ENCODE peak calls at places on chromosomes 11 and 22, in five cellular contexts. V is K562, L is SK-N-SH, F is GM12878, A is HepG2. T is an unnamed sample.

GRCh38 chr11:86692746-86693145 is 20.3 kb upstream of the ME3 start:
- DNase-seq in V (no peak), L (no peak), F (no peak), A (no peak), T (no peak)

GRCh38 chr11:14541180-14541579 is 21.0 kb upstream of the PSMA1 start:
- DNase-seq in V (peak; percentile 42), L (no peak), F (no peak), A (peak; percentile 36), T (no peak)

GRCh38 chr11:14499178-14499559 is 442 bp downstream of the COPB1 start:
- DNase-seq in V (peak; percentile 53), L (no peak), F (no peak), A (peak; percentile 12), T (no peak)

GRCh38 chr22:27422442-27422841 is 379.1 kb downstream of the MN1 start:
- DNase-seq in V (no peak), L (no peak), F (no peak), A (no peak), T (no peak)

GRCh38 chr11:1262172-1263006 is 39.5 kb downstream of the MUC5B start:
- DNase-seq in V (peak; percentile 91), L (peak; percentile 94), F (peak; percentile 52), A (peak; percentile 82), T (peak; percentile 88)

GRCh38 chr22:35782504-35782903 is 64.8 kb downstream of the APOL5 start:
- DNase-seq in V (no peak), L (no peak), F (no peak), A (no peak), T (no peak)

GRCh38 chr22:41758231-41758630 is 42.2 kb upstream of the CCDC134 start:
- DNase-seq in V (peak; percentile 27), L (no peak), F (no peak), A (no peak), T (no peak)

GRCh38 chr11:8344346-8344745 is 80.7 kb upstream of the LMO1 start:
- DNase-seq in V (no peak), L (no peak), F (no peak), A (no peak), T (no peak)

GRCh38 chr22:24355574-24355973 is 71.8 kb upstream of the ADORA2A start:
- DNase-seq in V (no peak), L (no peak), F (no peak), A (no peak), T (no peak)

GRCh38 chr11:117546431-117547160 is 218.9 kb downstream of the CEP164 start:
- DNase-seq in V (no peak), L (no peak), F (no peak), A (no peak), T (no peak)

GRCh38 chr11:64294665-64295289 is 3.7 kb downstream of the KCNK4 start:
- DNase-seq in V (no peak), L (no peak), F (no peak), A (no peak), T (no peak)

GRCh38 chr11:123137496-123138270 is 57.4 kb downstream of the CLMP start:
- DNase-seq in V (no peak), L (peak; percentile 85), F (no peak), A (no peak), T (no peak)

GRCh38 chr11:113505541-113506375 is 30.6 kb upstream of the DRD2 start:
- DNase-seq in V (no peak), L (peak; percentile 33), F (no peak), A (peak; percentile 55), T (no peak)

GRCh38 chr11:134124660-134125451 is 56.0 kb downstream of the JAM3 start:
- DNase-seq in V (peak; percentile 17), L (peak; percentile 86), F (no peak), A (no peak), T (no peak)

GRCh38 chr11:128520886-128521696 is 66.3 kb downstream of the ETS1 start:
- DNase-seq in V (no peak), L (no peak), F (no peak), A (no peak), T (no peak)

GRCh38 chr11:102318469-102318868 is 1.2 kb downstream of the BIRC3 start:
- DNase-seq in V (no peak), L (no peak), F (no peak), A (no peak), T (no peak)

GRCh38 chr11:111301004-111301839 is 2.9 kb downstream of the POU2AF3 start:
- DNase-seq in V (no peak), L (no peak), F (no peak), A (no peak), T (no peak)

GRCh38 chr22:44898236-44898635 is 111.6 kb downstream of the PHF21B start:
- DNase-seq in V (no peak), L (no peak), F (no peak), A (no peak), T (no peak)

GRCh38 chr22:43998865-43999264 is 25.2 kb upstream of the PARVB start:
- DNase-seq in V (no peak), L (no peak), F (no peak), A (no peak), T (no peak)

GRCh38 chr11:70527046-70527395 is 128.7 kb downstream of the CTTN start:
- DNase-seq in V (no peak), L (peak; percentile 51), F (no peak), A (no peak), T (no peak)

GRCh38 chr11:24932110-24933000 is 435.5 kb downstream of the LUZP2 start:
- DNase-seq in V (no peak), L (no peak), F (no peak), A (no peak), T (no peak)

GRCh38 chr11:2868604-2869526 is 16.7 kb downstream of the CDKN1C start:
- DNase-seq in V (no peak), L (no peak), F (no peak), A (no peak), T (no peak)

GRCh38 chr11:20310596-20311394 is 52.7 kb upstream of the HTATIP2 start:
- DNase-seq in V (no peak), L (no peak), F (no peak), A (no peak), T (no peak)

GRCh38 chr11:32312865-32313403 is 122.4 kb downstream of the WT1 start:
- DNase-seq in V (peak; percentile 63), L (peak; percentile 51), F (no peak), A (peak; percentile 45), T (peak; percentile 69)

GRCh38 chr11:75706260-75706729 is 11.3 kb upstream of the MOGAT2 start:
- DNase-seq in V (peak; percentile 86), L (peak; percentile 85), F (no peak), A (peak; percentile 65), T (peak; percentile 90)

GRCh38 chr22:36746571-36746970 is 29.3 kb downstream of the IFT27 start:
- DNase-seq in V (no peak), L (no peak), F (no peak), A (no peak), T (no peak)

GRCh38 chr11:75735181-75735845 is 17.7 kb downstream of the MOGAT2 start:
- DNase-seq in V (no peak), L (no peak), F (no peak), A (no peak), T (no peak)

GRCh38 chr22:29481265-29482000 is 1.4 kb downstream of the NEFH start:
- DNase-seq in V (peak; percentile 56), L (no peak), F (no peak), A (no peak), T (no peak)

GRCh38 chr22:50694099-50694498 is 21.5 kb downstream of the SHANK3 start:
- DNase-seq in V (no peak), L (no peak), F (no peak), A (no peak), T (no peak)

GRCh38 chr11:2293396-2294339 is 8.1 kb downstream of the C11orf21 start:
- DNase-seq in V (peak; percentile 44), L (no peak), F (no peak), A (no peak), T (no peak)

GRCh38 chr11:127071606-127072005 is 71.0 kb upstream of the KIRREL3 start:
- DNase-seq in V (no peak), L (no peak), F (no peak), A (no peak), T (no peak)

GRCh38 chr11:118918128-118918685 is 7.5 kb downstream of the BCL9L start:
- DNase-seq in V (peak; percentile 85), L (peak; percentile 53), F (no peak), A (peak; percentile 69), T (peak; percentile 31)

GRCh38 chr11:115198301-115198700 is 305.9 kb downstream of the CADM1 start:
- DNase-seq in V (no peak), L (no peak), F (no peak), A (no peak), T (peak; percentile 46)

GRCh38 chr22:35437038-35437437 is 37.1 kb downstream of the MCM5 start:
- DNase-seq in V (peak; percentile 58), L (peak; percentile 54), F (no peak), A (no peak), T (peak; percentile 66)

GRCh38 chr11:122509091-122509490 is 146.4 kb upstream of the UBASH3B start:
- DNase-seq in V (no peak), L (no peak), F (no peak), A (peak; percentile 24), T (no peak)

DNA sequence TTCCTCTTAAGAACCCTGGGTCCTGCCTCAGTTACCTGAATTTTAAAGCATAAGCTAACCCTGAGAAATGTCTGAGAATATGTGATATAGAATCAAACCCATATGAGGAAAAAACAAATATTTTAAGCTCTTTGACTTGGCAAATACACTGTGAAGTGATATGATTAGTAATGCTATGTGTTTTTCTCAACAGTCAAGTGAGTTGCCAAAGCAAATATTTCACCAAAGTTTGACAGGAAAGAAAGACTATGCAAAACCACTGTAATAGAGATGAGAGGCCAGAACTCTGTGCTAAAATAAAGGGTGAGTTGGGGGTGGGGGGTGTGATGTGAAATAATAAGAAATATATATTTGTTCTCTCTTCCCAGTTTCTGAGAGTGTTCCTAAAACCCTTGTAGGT is 613.5 kb upstream of the CCDC179 start:
- DNase-seq in V (no peak), L (no peak), F (no peak), A (no peak), T (no peak)
- TF ChIP-seq FOXM1 in V (no peak), L (no peak), F (no peak), A (no peak), T (no peak)

GRCh38 chr11:11607772-11608171 is 14.0 kb downstream of the GALNT18 start:
- DNase-seq in V (no peak), L (no peak), F (no peak), A (no peak), T (no peak)
- TF ChIP-seq FOXM1 in V (no peak), L (no peak), F (no peak), A (no peak), T (no peak)

GRCh38 chr11:72353861-72354260 is 80.5 kb downstream of the CLPB start:
- DNase-seq in V (no peak), L (no peak), F (no peak), A (peak; percentile 50), T (no peak)
- TF ChIP-seq FOXM1 in V (no peak), L (no peak), F (no peak), A (no peak), T (no peak)

DNA sequence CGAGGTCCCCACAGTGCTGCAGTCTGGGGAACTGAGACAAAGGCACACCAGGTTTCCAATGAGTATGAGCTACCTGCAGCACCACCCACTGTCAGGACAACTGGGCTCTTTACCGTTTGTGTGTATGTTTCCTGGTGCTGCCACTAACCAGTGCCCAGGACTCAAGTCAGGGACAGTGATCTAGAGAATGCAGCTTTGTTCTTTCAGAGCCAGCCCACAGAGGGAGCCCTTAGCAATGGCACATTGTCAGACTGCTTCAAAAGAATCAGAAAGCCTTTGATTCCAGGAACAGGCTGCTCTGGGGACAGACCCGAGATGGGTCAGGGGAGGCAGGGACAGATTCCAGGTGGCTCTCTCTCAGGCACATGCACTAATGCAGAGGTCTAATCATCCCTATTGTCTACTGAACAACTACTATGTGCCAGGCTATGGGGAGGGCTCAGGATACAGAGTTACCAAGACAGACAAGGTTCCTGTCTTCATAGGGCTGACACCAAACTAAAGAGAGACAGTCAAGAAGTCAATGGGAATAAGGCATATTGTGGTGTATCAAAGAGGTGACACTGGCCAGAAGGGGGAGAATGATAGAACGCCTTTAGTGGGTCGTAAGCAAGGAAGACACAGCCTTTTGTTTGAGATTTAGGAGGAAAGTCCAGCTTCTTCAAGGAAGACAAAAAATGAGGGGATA is 103.7 kb downstream of the VPREB1 start:
- DNase-seq in V (peak; percentile 55), L (no peak), F (no peak), A (peak; percentile 45), T (no peak)
- TF ChIP-seq FOXM1 in V (no peak), L (no peak), F (no peak), A (no peak), T (no peak)